ENCODE peak calls at places on chromosomes 1 and 21, in four cellular contexts. U, H, B and A are unnamed samples.

GRCh38 chr1:183237046-183237445 is 51.0 kb downstream of the LAMC2 start:
- DNase-seq in B (no peak), H (no peak), U (no peak), A (no peak)

GRCh38 chr1:17545354-17545753 is 5.9 kb downstream of the ARHGEF10L start:
- DNase-seq in B (peak; percentile 61), H (no peak), U (no peak), A (no peak)

GRCh38 chr1:42962641-42963377 is 4.1 kb upstream of the SLC2A1 start:
- DNase-seq in H (no peak), U (no peak), B (no peak), A (no peak)

GRCh38 chr1:30757196-30757949 is at the start of gene LAPTM5:
- DNase-seq in H (no peak), B (peak; percentile 34), U (peak; percentile 71), A (peak; percentile 71)

GRCh38 chr21:41641821-41642368 is 125.0 kb downstream of the RIPK4 start:
- DNase-seq in B (peak; percentile 95), U (no peak), H (no peak), A (no peak)

GRCh38 chr1:100989306-100990077 is 36.1 kb downstream of the DPH5 start:
- DNase-seq in U (no peak), H (no peak), B (peak; percentile 90), A (no peak)

GRCh38 chr1:101338714-101339430 is 102.1 kb downstream of the S1PR1 start:
- DNase-seq in H (no peak), B (no peak), U (no peak), A (no peak)

GRCh38 chr1:151968058-151968457 is 25.6 kb downstream of the S100A10 start:
- DNase-seq in H (no peak), U (no peak), B (peak; percentile 57), A (peak; percentile 11)

GRCh38 chr21:34670220-34670961 is 1.6 kb downstream of the CLIC6 start:
- DNase-seq in B (no peak), H (no peak), U (peak; percentile 18), A (no peak)

GRCh38 chr1:157170677-157171515 is 32.7 kb upstream of the ETV3 start:
- DNase-seq in B (peak; percentile 11), U (peak; percentile 60), H (no peak), A (peak; percentile 31)

GRCh38 chr21:44496196-44496899 is 41.0 kb downstream of the LRRC3 start:
- DNase-seq in H (no peak), B (no peak), U (no peak), A (no peak)

GRCh38 chr1:204471687-204472086 is 22.9 kb downstream of the PIK3C2B start:
- DNase-seq in H (no peak), B (no peak), U (no peak), A (no peak)

GRCh38 chr1:51969038-51969705 is 21.3 kb downstream of the RAB3B start:
- DNase-seq in H (no peak), U (no peak), B (peak; percentile 98), A (no peak)